ENCODE peak calls at places on chromosomes 4 and X, in ten cellular contexts. D is GM20000; N is right lobe of liver; Q is smooth muscle cell of the brain vasculature; X is activated CD8-positive, alpha-beta memory T cell treated with anti-CD3 and anti-CD28 coated beads, Interleukin-2, amount 50 U/mL, for 48 hours; I is hypothalamus; O is NB4; S is HCT116; C is stimulated activated CD4-positive, alpha-beta T cell treated with anti-CD3 and anti-CD28 coated beads, Interleukin-15, amount 100 ng/mL, for 1 hour; A is endothelial cell. K is an unnamed sample.

GRCh38 chrX:47264507-47265173 is 31.8 kb downstream of the USP11 start:
- DNase-seq in D (no peak), N (no peak), Q (no peak), X (peak; percentile 52), I (no peak), O (peak; percentile 28), S (no peak), C (no peak), A (no peak), K (no peak)

GRCh38 chr4:102168580-102168979 is 176.7 kb downstream of the SLC39A8 start:
- DNase-seq in D (no peak), N (no peak), Q (no peak), X (no peak), I (no peak), O (no peak), S (no peak), C (no peak), A (no peak), K (no peak)

GRCh38 chr4:8488791-8489369 is 48.3 kb downstream of the TRMT44 start:
- DNase-seq in D (no peak), N (no peak), Q (no peak), X (no peak), I (no peak), O (no peak), S (no peak), C (no peak), A (no peak), K (no peak)

GRCh38 chr4:13558881-13559280 is 14.6 kb upstream of the NKX3-2 start:
- DNase-seq in D (no peak), N (no peak), Q (no peak), X (no peak), I (no peak), O (no peak), S (no peak), C (no peak), A (no peak), K (no peak)

GRCh38 chrX:101219116-101219839 is at the start of gene DRP2:
- DNase-seq in D (no peak), N (no peak), Q (no peak), X (no peak), I (no peak), O (no peak), S (no peak), C (no peak), A (no peak), K (no peak)

GRCh38 chr4:40909363-40909876 is 159.7 kb downstream of the NSUN7 start:
- DNase-seq in D (no peak), N (no peak), Q (no peak), X (peak; percentile 61), I (no peak), O (peak; percentile 48), S (peak; percentile 90), C (peak; percentile 14), A (no peak), K (no peak)

GRCh38 chr4:87445964-87446363 is 23.6 kb downstream of the NUDT9 start:
- DNase-seq in D (no peak), N (no peak), Q (no peak), X (no peak), I (no peak), O (no peak), S (no peak), C (no peak), A (no peak), K (no peak)

GRCh38 chrX:66022742-66023725 is 16.8 kb downstream of the VSIG4 start:
- DNase-seq in D (no peak), N (no peak), Q (no peak), X (no peak), I (no peak), O (peak; percentile 79), S (no peak), C (no peak), A (peak; percentile 3), K (peak; percentile 41)

GRCh38 chr4:41693629-41694028 is 54.9 kb downstream of the PHOX2B start:
- DNase-seq in D (peak; percentile 7), N (no peak), Q (no peak), X (no peak), I (no peak), O (peak; percentile 57), S (no peak), C (no peak), A (no peak), K (peak; percentile 28)

GRCh38 chr4:31655328-31655727 is 935.2 kb downstream of the PCDH7 start:
- DNase-seq in D (no peak), N (no peak), Q (no peak), X (no peak), I (no peak), O (no peak), S (no peak), C (no peak), A (no peak), K (no peak)

GRCh38 chrX:141469469-141469868 is 115.1 kb downstream of the SPANXA1 start:
- DNase-seq in D (no peak), N (no peak), Q (no peak), X (no peak), I (no peak), O (no peak), S (no peak), C (no peak), A (no peak), K (no peak)

GRCh38 chr4:41939016-41939623 is 3.9 kb downstream of the TMEM33 start:
- DNase-seq in D (no peak), N (peak; percentile 40), Q (no peak), X (no peak), I (no peak), O (peak; percentile 94), S (no peak), C (no peak), A (no peak), K (peak; percentile 82)

GRCh38 chr4:15694431-15694830 is 8.4 kb upstream of the BST1 start:
- DNase-seq in D (no peak), N (no peak), Q (no peak), X (no peak), I (no peak), O (no peak), S (no peak), C (no peak), A (no peak), K (no peak)

GRCh38 chrX:72003811-72004750 is 93.4 kb downstream of the NHSL2 start:
- DNase-seq in D (no peak), N (peak; percentile 46), Q (no peak), X (no peak), I (no peak), O (peak; percentile 27), S (peak; percentile 40), C (no peak), A (peak; percentile 44), K (no peak)

GRCh38 chrX:19535481-19535880 is 20.2 kb upstream of the MAP3K15 start:
- DNase-seq in D (no peak), N (no peak), Q (no peak), X (no peak), I (no peak), O (peak; percentile 25), S (no peak), C (no peak), A (no peak), K (peak; percentile 34)

GRCh38 chr4:25914670-25915358 is 794 bp downstream of the SMIM20 start:
- DNase-seq in D (peak; percentile 12), N (no peak), Q (no peak), X (no peak), I (no peak), O (no peak), S (no peak), C (no peak), A (no peak), K (no peak)

GRCh38 chr4:184824776-184825393 is 883 bp downstream of the ACSL1 start:
- DNase-seq in D (peak; percentile 52), N (no peak), Q (no peak), X (no peak), I (no peak), O (peak; percentile 47), S (no peak), C (no peak), A (no peak), K (no peak)

K was measured in AML-193.